ENCODE peak calls at places on chromosomes 1 and 21, in five cellular contexts. D is adrenal gland, P is cardiac muscle cell, Y is HFF-Myc, R is osteoblast. J is an unnamed sample.

GRCh38 chr1:94047914-94048313 is 73.0 kb downstream of the ABCA4 start:
- DNase-seq in D (no peak), P (no peak), Y (no peak), R (no peak), J (no peak)

GRCh38 chr21:43794311-43794710 is 4.9 kb downstream of the RRP1 start:
- DNase-seq in D (no peak), P (no peak), Y (no peak), R (no peak), J (no peak)

GRCh38 chr21:36150192-36150711 is 6.4 kb upstream of the DOP1B start:
- DNase-seq in D (no peak), P (no peak), Y (no peak), R (no peak), J (peak; percentile 38)

GRCh38 chr1:61973100-61973837 is 221.4 kb upstream of the L1TD1 start:
- DNase-seq in D (no peak), P (no peak), Y (no peak), R (no peak), J (no peak)

GRCh38 chr1:154951901-154952657 is 3.8 kb downstream of the PBXIP1 start:
- DNase-seq in D (no peak), P (peak; percentile 56), Y (no peak), R (peak; percentile 72), J (no peak)

GRCh38 chr1:244209955-244210354 is 158.9 kb downstream of the ZBTB18 start:
- DNase-seq in D (no peak), P (no peak), Y (no peak), R (no peak), J (no peak)

GRCh38 chr1:1361982-1362423 is 3.6 kb upstream of the MXRA8 start:
- DNase-seq in D (peak; percentile 63), P (peak; percentile 50), Y (no peak), R (peak; percentile 94), J (peak; percentile 63)

GRCh38 chr21:35179990-35180557 is 131.0 kb upstream of the RUNX1 start:
- DNase-seq in D (no peak), P (no peak), Y (no peak), R (peak; percentile 58), J (no peak)

GRCh38 chr1:51569284-51570062 is 47.4 kb upstream of the OSBPL9 start:
- DNase-seq in D (peak; percentile 55), P (no peak), Y (peak; percentile 46), R (no peak), J (no peak)

GRCh38 chr1:7549693-7550161 is 221.4 kb upstream of the VAMP3 start:
- DNase-seq in D (no peak), P (no peak), Y (no peak), R (peak; percentile 71), J (no peak)

GRCh38 chr1:228394571-228395394 is 11.9 kb downstream of the TRIM11 start:
- DNase-seq in D (peak; percentile 20), P (no peak), Y (no peak), R (peak; percentile 51), J (no peak)

GRCh38 chr1:2948001-2948750 is 73.1 kb upstream of the ACTRT2 start:
- DNase-seq in D (peak; percentile 4), P (no peak), Y (no peak), R (no peak), J (no peak)

GRCh38 chr1:28512058-28512611 is 6.3 kb downstream of the RCC1 start:
- DNase-seq in D (no peak), P (no peak), Y (no peak), R (no peak), J (no peak)

GRCh38 chr1:94597701-94598100 is 56.1 kb upstream of the F3 start:
- DNase-seq in D (no peak), P (no peak), Y (no peak), R (peak; percentile 87), J (no peak)

GRCh38 chr1:10920063-10920626 is 92.3 kb upstream of the TARDBP start:
- DNase-seq in D (no peak), P (no peak), Y (no peak), R (peak; percentile 81), J (no peak)

GRCh38 chr21:31190516-31190915 is 152.2 kb upstream of the KRTAP19-8 start:
- DNase-seq in D (no peak), P (no peak), Y (no peak), R (no peak), J (no peak)

GRCh38 chr1:240496941-240497340 is 115.0 kb downstream of the GREM2 start:
- DNase-seq in D (no peak), P (no peak), Y (no peak), R (no peak), J (no peak)

GRCh38 chr1:119535381-119535780 is 28.4 kb downstream of the HSD3B1 start:
- DNase-seq in D (no peak), P (no peak), Y (no peak), R (no peak), J (no peak)

GRCh38 chr1:32250893-32251716 is at the start of gene LCK:
- DNase-seq in D (no peak), P (no peak), Y (no peak), R (peak; percentile 76), J (no peak)

GRCh38 chr1:192951961-192952460 is 107.1 kb downstream of the UCHL5 start:
- DNase-seq in D (peak; percentile 29), P (no peak), Y (peak; percentile 72), R (peak; percentile 84), J (no peak)

GRCh38 chr21:45699966-45700365 is 56.4 kb downstream of the PCBP3 start:
- DNase-seq in D (no peak), P (no peak), Y (no peak), R (no peak), J (no peak)

GRCh38 chr1:42849944-42850343 is 3.5 kb downstream of the ZNF691 start:
- DNase-seq in D (no peak), P (no peak), Y (no peak), R (no peak), J (no peak)

GRCh38 chr1:31396633-31397351 is 16.2 kb upstream of the SERINC2 start:
- DNase-seq in D (no peak), P (no peak), Y (peak; percentile 94), R (peak; percentile 91), J (no peak)

GRCh38 chr1:12294076-12294475 is 64.2 kb downstream of the VPS13D start:
- DNase-seq in D (no peak), P (no peak), Y (no peak), R (no peak), J (no peak)

GRCh38 chr1:110430366-110430765 is 20.6 kb upstream of the PROK1 start:
- DNase-seq in D (no peak), P (no peak), Y (no peak), R (no peak), J (no peak)

GRCh38 chr1:201098992-201099391 is 13.2 kb downstream of the CACNA1S start:
- DNase-seq in D (no peak), P (no peak), Y (no peak), R (no peak), J (no peak)

GRCh38 chr21:46664316-46664995 is 29.0 kb downstream of the PRMT2 start:
- DNase-seq in D (no peak), P (no peak), Y (no peak), R (peak; percentile 72), J (no peak)

DNA sequence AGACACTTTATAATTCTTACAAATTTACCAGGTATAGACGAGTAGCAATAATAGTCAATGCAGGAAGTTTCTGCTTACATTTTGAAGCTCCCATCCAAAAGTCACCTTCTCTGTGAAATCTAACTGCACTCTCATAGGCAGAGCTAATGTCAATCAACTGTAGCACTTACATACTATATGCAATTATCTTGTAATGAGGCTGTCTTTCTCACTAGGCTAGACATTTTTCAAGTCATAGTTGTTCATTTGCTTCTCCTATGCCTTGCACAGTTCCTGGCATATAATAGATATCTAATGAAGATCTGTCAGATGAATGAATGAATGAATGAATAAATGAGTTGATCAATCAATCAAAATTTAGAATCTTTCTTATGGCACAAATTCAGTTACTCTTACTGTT is 273.0 kb upstream of the DAB1 start:
- DNase-seq in D (no peak), P (no peak), Y (no peak), R (no peak), J (no peak)
- H3K4me3 ChIP-seq in D (no peak overlapping the region), P (no peak overlapping the region), Y (no peak overlapping the region), R (no peak overlapping the region), J (no peak overlapping the region)

GRCh38 chr1:226406401-226406881 is 1.5 kb downstream of the PARP1 start:
- DNase-seq in D (no peak), P (no peak), Y (no peak), R (no peak), J (no peak)
- TF ChIP-seq CTCF in D (no peak), P (no peak), Y (no peak), R (no peak), J (no peak)

GRCh38 chr1:34785875-34786470 is 5.0 kb downstream of the GJB3 start:
- DNase-seq in D (no peak), P (no peak), Y (no peak), R (peak; percentile 54), J (no peak)

GRCh38 chr1:34784751-34785221 is 3.8 kb downstream of the GJB3 start:
- DNase-seq in D (no peak), P (no peak), Y (no peak), R (no peak), J (no peak)

GRCh38 chr1:34786521-34787325 is 5.7 kb downstream of the GJB3 start:
- DNase-seq in D (peak; percentile 84), P (peak; percentile 75), Y (peak; percentile 44), R (peak; percentile 98), J (peak; percentile 70)

GRCh38 chr1:34787461-34788420 is 5.1 kb upstream of the GJA4 start:
- DNase-seq in D (peak; percentile 35), P (no peak), Y (no peak), R (peak; percentile 84), J (no peak)

DNA sequence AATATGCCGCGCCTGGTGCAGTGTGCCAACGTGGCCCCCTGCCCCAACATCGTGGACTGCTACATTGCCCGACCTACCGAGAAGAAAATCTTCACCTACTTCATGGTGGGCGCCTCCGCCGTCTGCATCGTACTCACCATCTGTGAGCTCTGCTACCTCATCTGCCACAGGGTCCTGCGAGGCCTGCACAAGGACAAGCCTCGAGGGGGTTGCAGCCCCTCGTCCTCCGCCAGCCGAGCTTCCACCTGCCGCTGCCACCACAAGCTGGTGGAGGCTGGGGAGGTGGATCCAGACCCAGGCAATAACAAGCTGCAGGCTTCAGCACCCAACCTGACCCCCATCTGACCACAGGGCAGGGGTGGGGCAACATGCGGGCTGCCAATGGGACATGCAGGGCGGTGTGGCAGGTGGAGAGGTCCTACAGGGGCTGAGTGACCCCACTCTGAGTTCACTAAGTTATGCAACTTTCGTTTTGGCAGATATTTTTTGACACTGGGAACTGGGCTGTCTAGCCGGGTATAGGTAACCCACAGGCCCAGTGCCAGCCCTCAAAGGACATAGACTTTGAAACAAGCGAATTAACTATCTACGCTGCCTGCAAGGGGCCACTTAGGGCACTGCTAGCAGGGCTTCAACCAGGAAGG is 4.3 kb downstream of the GJB3 start:
- DNase-seq in D (no peak), P (no peak), Y (no peak), R (no peak), J (no peak)
- H3K4me3 ChIP-seq in D (no peak overlapping the region), P (no peak overlapping the region), Y (no peak overlapping the region), R (no peak overlapping the region), J (no peak overlapping the region)

GRCh38 chr1:48869116-48869893 is 92.6 kb upstream of the BEND5 start:
- DNase-seq in D (no peak), P (no peak), Y (no peak), R (no peak), J (peak; percentile 14)
- TF ChIP-seq CTCF in D (no peak), P (no peak), Y (no peak), R (peak; percentile 15), J (no peak)

GRCh38 chr21:38721055-38721454 is 84.7 kb upstream of the ETS2 start:
- DNase-seq in D (no peak), P (no peak), Y (no peak), R (no peak), J (no peak)
- H3K4me3 ChIP-seq in D (no peak overlapping the region), P (no peak overlapping the region), Y (no peak overlapping the region), R (no peak overlapping the region), J (no peak overlapping the region)

J was measured in left ventricle myocardium inferior.